ENCODE peak calls at places on chromosomes 2 and 18, in nine cellular contexts. One of them, this sample, is unnamed.

GRCh38 chr2:121480826-121481225 is 49.9 kb upstream of the RNU4ATAC start:
- DNase-seq in keratinocyte: peak; percentile 71
- DNase-seq in endodermal cell: no peak
- DNase-seq in WERI-Rb-1: no peak
- DNase-seq in spleen: no peak
- DNase-seq in heart right ventricle: no peak
- DNase-seq in naive thymus-derived CD4-positive, alpha-beta T cell: no peak
- DNase-seq in aorta: no peak
- DNase-seq in psoas muscle: no peak
- DNase-seq in this sample: no peak

GRCh38 chr2:118310016-118310877 is 222.0 kb downstream of the INSIG2 start:
- DNase-seq in keratinocyte: no peak
- DNase-seq in aorta: no peak
- DNase-seq in WERI-Rb-1: peak; percentile 9
- DNase-seq in spleen: no peak
- DNase-seq in naive thymus-derived CD4-positive, alpha-beta T cell: peak; percentile 79
- DNase-seq in heart right ventricle: peak; percentile 13
- DNase-seq in endodermal cell: peak; percentile 87
- DNase-seq in psoas muscle: peak; percentile 64
- DNase-seq in this sample: peak; percentile 34

GRCh38 chr18:2240311-2240705 is 331.0 kb downstream of the METTL4 start:
- DNase-seq in naive thymus-derived CD4-positive, alpha-beta T cell: no peak
- DNase-seq in keratinocyte: no peak
- DNase-seq in WERI-Rb-1: no peak
- DNase-seq in psoas muscle: no peak
- DNase-seq in heart right ventricle: no peak
- DNase-seq in aorta: no peak
- DNase-seq in endodermal cell: no peak
- DNase-seq in spleen: no peak
- DNase-seq in this sample: no peak

GRCh38 chr2:201233192-201234166 is 26.9 kb upstream of the CASP8 start:
- DNase-seq in naive thymus-derived CD4-positive, alpha-beta T cell: peak; percentile 88
- DNase-seq in psoas muscle: no peak
- DNase-seq in spleen: peak; percentile 93
- DNase-seq in WERI-Rb-1: no peak
- DNase-seq in keratinocyte: peak; percentile 78
- DNase-seq in endodermal cell: peak; percentile 88
- DNase-seq in heart right ventricle: peak; percentile 52
- DNase-seq in aorta: peak; percentile 78
- DNase-seq in this sample: peak; percentile 73

GRCh38 chr2:193518061-193518817 is 1323.5 kb upstream of the TMEFF2 start:
- DNase-seq in aorta: no peak
- DNase-seq in spleen: no peak
- DNase-seq in WERI-Rb-1: no peak
- DNase-seq in naive thymus-derived CD4-positive, alpha-beta T cell: no peak
- DNase-seq in heart right ventricle: no peak
- DNase-seq in psoas muscle: no peak
- DNase-seq in endodermal cell: no peak
- DNase-seq in keratinocyte: no peak
- DNase-seq in this sample: no peak

GRCh38 chr18:61982475-61982874 is 89.7 kb upstream of the RNF152 start:
- DNase-seq in psoas muscle: no peak
- DNase-seq in WERI-Rb-1: no peak
- DNase-seq in endodermal cell: no peak
- DNase-seq in keratinocyte: no peak
- DNase-seq in naive thymus-derived CD4-positive, alpha-beta T cell: no peak
- DNase-seq in spleen: no peak
- DNase-seq in aorta: no peak
- DNase-seq in heart right ventricle: no peak
- DNase-seq in this sample: no peak

GRCh38 chr18:74899554-74899953 is 301.9 kb downstream of the ZNF407 start:
- DNase-seq in spleen: no peak
- DNase-seq in keratinocyte: no peak
- DNase-seq in naive thymus-derived CD4-positive, alpha-beta T cell: no peak
- DNase-seq in heart right ventricle: peak; percentile 36
- DNase-seq in WERI-Rb-1: no peak
- DNase-seq in endodermal cell: no peak
- DNase-seq in psoas muscle: peak; percentile 69
- DNase-seq in aorta: no peak
- DNase-seq in this sample: no peak

GRCh38 chr2:43129676-43130547 is 96.5 kb downstream of the ZFP36L2 start:
- DNase-seq in aorta: peak; percentile 84
- DNase-seq in heart right ventricle: peak; percentile 51
- DNase-seq in keratinocyte: no peak
- DNase-seq in psoas muscle: no peak
- DNase-seq in endodermal cell: peak; percentile 40
- DNase-seq in naive thymus-derived CD4-positive, alpha-beta T cell: no peak
- DNase-seq in WERI-Rb-1: no peak
- DNase-seq in spleen: peak; percentile 90
- DNase-seq in this sample: no peak

GRCh38 chr18:23541349-23542093 is 38.2 kb downstream of the RMC1 start:
- DNase-seq in psoas muscle: no peak
- DNase-seq in heart right ventricle: no peak
- DNase-seq in aorta: no peak
- DNase-seq in naive thymus-derived CD4-positive, alpha-beta T cell: no peak
- DNase-seq in spleen: no peak
- DNase-seq in endodermal cell: no peak
- DNase-seq in keratinocyte: no peak
- DNase-seq in WERI-Rb-1: no peak
- DNase-seq in this sample: no peak

GRCh38 chr2:139867601-139868226 is 1087.5 kb upstream of the NXPH2 start:
- DNase-seq in naive thymus-derived CD4-positive, alpha-beta T cell: no peak
- DNase-seq in WERI-Rb-1: no peak
- DNase-seq in psoas muscle: no peak
- DNase-seq in keratinocyte: no peak
- DNase-seq in aorta: no peak
- DNase-seq in spleen: no peak
- DNase-seq in heart right ventricle: no peak
- DNase-seq in endodermal cell: peak; percentile 48
- DNase-seq in this sample: no peak

GRCh38 chr18:73901151-73901550 is 246.5 kb downstream of the FBXO15 start:
- DNase-seq in WERI-Rb-1: no peak
- DNase-seq in spleen: no peak
- DNase-seq in heart right ventricle: no peak
- DNase-seq in aorta: no peak
- DNase-seq in keratinocyte: no peak
- DNase-seq in psoas muscle: no peak
- DNase-seq in naive thymus-derived CD4-positive, alpha-beta T cell: no peak
- DNase-seq in endodermal cell: no peak
- DNase-seq in this sample: no peak

GRCh38 chr2:15609341-15610042 is 17.8 kb downstream of the DDX1 start:
- DNase-seq in heart right ventricle: no peak
- DNase-seq in aorta: no peak
- DNase-seq in keratinocyte: no peak
- DNase-seq in spleen: no peak
- DNase-seq in endodermal cell: no peak
- DNase-seq in WERI-Rb-1: peak; percentile 37
- DNase-seq in psoas muscle: no peak
- DNase-seq in naive thymus-derived CD4-positive, alpha-beta T cell: no peak
- DNase-seq in this sample: no peak

GRCh38 chr2:23452853-23453420 is 68.0 kb downstream of the KLHL29 start:
- DNase-seq in keratinocyte: no peak
- DNase-seq in naive thymus-derived CD4-positive, alpha-beta T cell: peak; percentile 70
- DNase-seq in psoas muscle: no peak
- DNase-seq in endodermal cell: no peak
- DNase-seq in aorta: no peak
- DNase-seq in heart right ventricle: no peak
- DNase-seq in spleen: no peak
- DNase-seq in WERI-Rb-1: no peak
- DNase-seq in this sample: no peak

GRCh38 chr2:2054363-2054882 is 276.7 kb downstream of the MYT1L start:
- DNase-seq in WERI-Rb-1: no peak
- DNase-seq in aorta: no peak
- DNase-seq in naive thymus-derived CD4-positive, alpha-beta T cell: no peak
- DNase-seq in keratinocyte: no peak
- DNase-seq in heart right ventricle: no peak
- DNase-seq in spleen: no peak
- DNase-seq in endodermal cell: no peak
- DNase-seq in psoas muscle: no peak
- DNase-seq in this sample: no peak

DNA sequence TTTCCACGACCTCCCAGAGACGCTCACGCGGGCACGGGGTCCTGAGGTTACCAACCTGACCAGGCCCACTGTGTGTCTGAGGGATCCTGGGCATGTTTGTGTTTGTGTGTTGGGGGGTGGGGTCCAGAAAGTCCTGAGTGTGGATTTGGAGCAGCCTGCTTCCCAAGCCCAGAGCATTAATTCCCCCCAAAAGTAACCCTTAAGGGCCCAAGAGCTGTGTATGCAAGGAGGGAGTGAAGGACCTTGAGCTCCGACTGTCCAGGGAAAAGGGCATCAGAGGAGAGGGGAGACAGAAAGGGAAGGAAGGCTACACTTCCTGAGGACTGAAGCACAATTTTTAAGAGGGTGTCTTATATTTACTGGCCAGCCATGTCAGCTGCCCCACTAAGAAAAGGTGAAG is 5.2 kb upstream of the SIX3 start:
- DNase-seq in naive thymus-derived CD4-positive, alpha-beta T cell: no peak
- DNase-seq in psoas muscle: peak; percentile 35
- DNase-seq in endodermal cell: no peak
- DNase-seq in WERI-Rb-1: no peak
- DNase-seq in keratinocyte: no peak
- DNase-seq in heart right ventricle: no peak
- DNase-seq in spleen: no peak
- DNase-seq in aorta: no peak
- DNase-seq in this sample: no peak
- H3K27me3 ChIP-seq in naive thymus-derived CD4-positive, alpha-beta T cell: peaks cover 9% of the 10 kb centered on the region
- H3K27me3 ChIP-seq in psoas muscle: peaks cover 100% of the 10 kb centered on the region
- H3K27me3 ChIP-seq in endodermal cell: peaks cover 100% of the 10 kb centered on the region
- H3K27me3 ChIP-seq in WERI-Rb-1: no peaks in the 10 kb centered on the region
- H3K27me3 ChIP-seq in keratinocyte: peaks cover 100% of the 10 kb centered on the region
- H3K27me3 ChIP-seq in heart right ventricle: peaks cover 100% of the 10 kb centered on the region
- H3K27me3 ChIP-seq in spleen: peaks cover 19% of the 10 kb centered on the region
- H3K27me3 ChIP-seq in aorta: no peaks in the 10 kb centered on the region
- H3K27me3 ChIP-seq in this sample: peaks cover 58% of the 10 kb centered on the region

GRCh38 chr2:17482651-17483050 is 35.6 kb downstream of the RAD51AP2 start:
- DNase-seq in heart right ventricle: no peak
- DNase-seq in psoas muscle: no peak
- DNase-seq in aorta: no peak
- DNase-seq in WERI-Rb-1: no peak
- DNase-seq in naive thymus-derived CD4-positive, alpha-beta T cell: no peak
- DNase-seq in keratinocyte: no peak
- DNase-seq in endodermal cell: no peak
- DNase-seq in spleen: no peak
- DNase-seq in this sample: no peak

GRCh38 chr2:17479875-17480274 is 38.4 kb downstream of the RAD51AP2 start:
- DNase-seq in psoas muscle: no peak
- DNase-seq in heart right ventricle: no peak
- DNase-seq in keratinocyte: no peak
- DNase-seq in spleen: no peak
- DNase-seq in WERI-Rb-1: no peak
- DNase-seq in naive thymus-derived CD4-positive, alpha-beta T cell: no peak
- DNase-seq in aorta: no peak
- DNase-seq in endodermal cell: no peak
- DNase-seq in this sample: no peak

DNA sequence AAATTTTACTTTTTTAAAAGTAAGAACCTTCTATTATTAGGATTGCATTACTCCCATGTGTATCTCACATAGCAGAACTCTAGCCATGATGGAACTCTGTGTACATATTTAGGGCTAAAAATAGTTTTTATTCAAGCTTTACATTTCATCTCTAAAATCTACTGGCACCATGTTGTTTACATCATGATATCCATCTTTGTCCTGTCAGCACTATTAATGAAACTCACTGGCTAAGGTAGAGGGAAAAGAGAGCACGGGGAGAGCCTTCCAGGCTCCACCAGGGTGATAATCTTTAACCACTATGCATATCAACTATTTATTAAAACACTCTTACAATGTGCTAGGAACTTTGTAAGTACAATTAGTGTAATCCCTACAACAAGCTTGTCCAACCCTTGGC is 34.7 kb downstream of the RAD51AP2 start:
- DNase-seq in aorta: no peak
- DNase-seq in psoas muscle: no peak
- DNase-seq in keratinocyte: no peak
- DNase-seq in heart right ventricle: no peak
- DNase-seq in spleen: no peak
- DNase-seq in WERI-Rb-1: no peak
- DNase-seq in naive thymus-derived CD4-positive, alpha-beta T cell: no peak
- DNase-seq in endodermal cell: no peak
- DNase-seq in this sample: no peak
- H3K36me3 ChIP-seq in aorta: no peaks in the 10 kb centered on the region
- H3K36me3 ChIP-seq in psoas muscle: no peaks in the 10 kb centered on the region
- H3K36me3 ChIP-seq in keratinocyte: no peaks in the 10 kb centered on the region
- H3K36me3 ChIP-seq in heart right ventricle: no peaks in the 10 kb centered on the region
- H3K36me3 ChIP-seq in spleen: no peaks in the 10 kb centered on the region
- H3K36me3 ChIP-seq in WERI-Rb-1: no peaks in the 10 kb centered on the region
- H3K36me3 ChIP-seq in naive thymus-derived CD4-positive, alpha-beta T cell: no peaks in the 10 kb centered on the region
- H3K36me3 ChIP-seq in endodermal cell: no peaks in the 10 kb centered on the region
- H3K36me3 ChIP-seq in this sample: no peaks in the 10 kb centered on the region

GRCh38 chr2:234212534-234212933 is 162.0 kb downstream of the SPP2 start:
- DNase-seq in keratinocyte: no peak
- DNase-seq in psoas muscle: no peak
- DNase-seq in heart right ventricle: no peak
- DNase-seq in WERI-Rb-1: no peak
- DNase-seq in endodermal cell: no peak
- DNase-seq in aorta: no peak
- DNase-seq in spleen: no peak
- DNase-seq in naive thymus-derived CD4-positive, alpha-beta T cell: no peak
- DNase-seq in this sample: no peak

DNA sequence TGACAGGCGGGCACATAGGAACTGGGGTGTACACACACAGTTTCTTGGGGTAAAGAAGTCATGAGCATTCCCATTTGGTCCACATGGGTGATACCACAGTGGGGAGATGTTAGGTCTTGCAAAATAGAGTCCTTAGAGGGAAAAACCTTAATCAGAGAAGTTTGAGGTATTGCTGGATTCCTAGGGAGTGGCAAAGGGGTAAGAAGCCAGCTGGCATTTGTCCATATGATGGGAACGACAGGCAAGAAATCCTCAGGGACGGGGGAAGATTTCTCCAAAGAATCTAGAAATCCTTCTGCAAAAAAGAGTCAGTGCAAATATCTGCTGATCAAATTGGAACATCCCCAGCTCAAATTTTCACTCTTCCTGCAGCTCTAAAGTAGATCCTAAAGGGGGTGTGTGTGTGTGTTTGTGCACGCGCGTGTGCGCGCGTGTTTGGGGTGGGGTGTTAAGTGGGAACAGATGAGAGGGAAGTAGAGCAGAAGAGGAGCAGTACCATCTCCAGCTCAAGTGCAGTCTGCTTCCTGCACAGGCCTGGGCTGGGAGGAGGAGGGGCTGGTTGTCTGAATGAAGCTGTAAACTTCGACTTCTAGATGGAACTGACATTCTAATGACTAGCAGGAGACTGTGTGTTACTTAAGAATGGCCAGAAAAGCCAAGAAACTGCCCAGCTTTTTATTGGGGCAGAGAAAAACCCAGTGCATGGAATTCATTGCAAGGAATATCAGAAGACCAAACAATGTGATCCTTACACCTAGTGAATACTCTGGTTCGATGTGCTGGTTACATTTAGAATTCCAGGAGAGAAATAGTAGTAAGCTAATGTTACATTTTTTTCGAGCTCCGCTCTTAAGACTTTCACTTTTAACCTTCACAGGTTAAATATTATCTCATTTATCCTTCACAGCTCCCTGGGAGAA is 168.0 kb downstream of the SPP2 start:
- DNase-seq in naive thymus-derived CD4-positive, alpha-beta T cell: peak; percentile 27
- DNase-seq in psoas muscle: no peak
- DNase-seq in keratinocyte: no peak
- DNase-seq in aorta: no peak
- DNase-seq in endodermal cell: no peak
- DNase-seq in WERI-Rb-1: no peak
- DNase-seq in heart right ventricle: no peak
- DNase-seq in spleen: no peak
- DNase-seq in this sample: no peak
- H3K27ac ChIP-seq in naive thymus-derived CD4-positive, alpha-beta T cell: no peak overlapping the region
- H3K27ac ChIP-seq in psoas muscle: no peak overlapping the region
- H3K27ac ChIP-seq in keratinocyte: no peak overlapping the region
- H3K27ac ChIP-seq in aorta: no peak overlapping the region
- H3K27ac ChIP-seq in endodermal cell: no peak overlapping the region
- H3K27ac ChIP-seq in WERI-Rb-1: no peak overlapping the region
- H3K27ac ChIP-seq in heart right ventricle: no peak overlapping the region
- H3K27ac ChIP-seq in spleen: no peak overlapping the region
- H3K27ac ChIP-seq in this sample: no peak overlapping the region

GRCh38 chr2:170711196-170711773 is 3.9 kb upstream of the SP5 start:
- DNase-seq in heart right ventricle: no peak
- DNase-seq in keratinocyte: no peak
- DNase-seq in WERI-Rb-1: no peak
- DNase-seq in aorta: no peak
- DNase-seq in spleen: no peak
- DNase-seq in naive thymus-derived CD4-positive, alpha-beta T cell: no peak
- DNase-seq in psoas muscle: no peak
- DNase-seq in endodermal cell: peak; percentile 67
- DNase-seq in this sample: no peak
- H3K27me3 ChIP-seq in heart right ventricle: peaks cover 97% of the 10 kb centered on the region
- H3K27me3 ChIP-seq in keratinocyte: peaks cover 77% of the 10 kb centered on the region
- H3K27me3 ChIP-seq in WERI-Rb-1: no peaks in the 10 kb centered on the region
- H3K27me3 ChIP-seq in aorta: no peaks in the 10 kb centered on the region
- H3K27me3 ChIP-seq in spleen: peaks cover 2% of the 10 kb centered on the region
- H3K27me3 ChIP-seq in naive thymus-derived CD4-positive, alpha-beta T cell: peaks cover 15% of the 10 kb centered on the region
- H3K27me3 ChIP-seq in psoas muscle: peaks cover 79% of the 10 kb centered on the region
- H3K27me3 ChIP-seq in endodermal cell: peaks cover 44% of the 10 kb centered on the region
- H3K27me3 ChIP-seq in this sample: peaks cover 46% of the 10 kb centered on the region